ENCODE peak calls at places on chromosomes 12 and 14, in six cellular contexts. B is A549, K is HepG2, Q is K562, P is WTC11, J is H1. G is an unnamed sample.

GRCh38 chr12:45338272-45338671 is 122.4 kb downstream of the ANO6 start:
- DNase-seq in B (no peak), K (no peak), Q (no peak), P (no peak), J (no peak), G (no peak)

GRCh38 chr14:43005807-43006206 is 1399.1 kb downstream of the LRFN5 start:
- DNase-seq in B (no peak), K (no peak), Q (no peak), P (no peak), J (no peak), G (no peak)

GRCh38 chr12:116148844-116149243 is 128.6 kb downstream of the MED13L start:
- DNase-seq in B (no peak), K (no peak), Q (no peak), P (no peak), J (no peak), G (no peak)

GRCh38 chr12:14777271-14777670 is 26.0 kb downstream of the WBP11 start:
- DNase-seq in B (no peak), K (peak), Q (no peak), P (no peak), J (no peak), G (no peak)

GRCh38 chr14:69685217-69685616 is 73.8 kb downstream of the SUSD6 start:
- DNase-seq in B (no peak), K (no peak), Q (no peak), P (no peak), J (no peak), G (no peak)

GRCh38 chr14:58107947-58108552 is 44.0 kb downstream of the ARMH4 start:
- DNase-seq in B (peak), K (peak), Q (peak), P (peak), J (no peak), G (peak)

GRCh38 chr14:20477211-20477876 is 8.1 kb downstream of the PNP start:
- DNase-seq in B (no peak), K (no peak), Q (no peak), P (no peak), J (no peak), G (peak)

GRCh38 chr12:12608557-12608957 is 3.1 kb upstream of the CREBL2 start:
- DNase-seq in B (peak), K (peak), Q (no peak), P (no peak), J (no peak), G (no peak)

GRCh38 chr12:51244269-51244668 is 5.6 kb downstream of the DAZAP2 start:
- DNase-seq in B (no peak), K (no peak), Q (no peak), P (no peak), J (no peak), G (no peak)

DNA sequence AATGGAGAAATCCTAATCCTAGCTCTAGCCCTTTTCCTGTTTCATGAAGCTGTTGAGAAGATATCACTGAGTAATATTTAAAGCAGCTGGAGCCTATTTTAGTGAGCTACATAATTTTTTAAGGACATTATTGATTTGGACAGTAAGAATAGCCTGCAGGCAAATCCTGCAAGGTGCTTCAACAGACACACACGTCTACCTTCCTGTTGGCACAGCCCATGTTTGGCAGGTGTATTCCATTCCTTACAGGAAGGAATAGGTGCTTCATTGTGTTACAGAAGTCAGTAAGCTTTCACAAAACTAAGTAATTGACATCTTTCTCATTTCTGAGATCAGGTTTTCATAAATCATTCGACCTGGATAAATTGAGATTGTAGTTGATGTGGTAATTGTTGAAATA is 50.6 kb downstream of the FOXA1 start:
- DNase-seq in B (no peak), K (no peak), Q (no peak), P (no peak), J (no peak), G (no peak)
- TF ChIP-seq MAX in B (no peak), K (no peak), Q (no peak), P (no peak), J (no peak), G (no peak)

DNA sequence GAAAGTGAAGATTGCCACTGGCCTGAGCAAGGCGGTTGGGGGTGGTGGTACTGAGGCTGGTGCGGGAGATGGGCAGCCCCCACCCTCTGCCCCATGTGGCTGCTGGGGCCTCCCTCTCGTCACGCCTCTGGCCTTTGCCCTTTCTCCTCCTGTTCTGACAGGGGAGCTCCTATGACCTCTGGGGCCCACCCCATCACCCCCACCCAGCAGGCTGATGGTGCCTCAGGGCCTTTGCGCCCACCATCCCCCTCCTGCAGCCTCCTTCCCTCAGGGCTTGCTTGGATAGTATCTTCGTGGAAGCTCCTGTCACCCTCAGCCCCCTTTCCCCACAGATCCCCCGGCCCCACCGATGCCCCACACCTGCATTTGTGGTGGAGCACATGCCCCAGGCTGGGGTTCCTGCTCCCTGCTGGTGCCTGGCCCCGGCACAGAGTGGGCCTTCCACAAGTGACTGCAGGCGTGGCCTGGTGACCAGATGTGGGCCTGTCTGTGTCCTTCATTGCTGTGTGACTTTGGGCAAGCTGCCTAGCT is 55.6 kb downstream of the BEGAIN start:
- DNase-seq in B (no peak), K (no peak), Q (no peak), P (no peak), J (no peak), G (peak)
- TF ChIP-seq MAX in B (no peak), K (no peak), Q (no peak), P (no peak), J (no peak), G (no peak)

GRCh38 chr14:52923902-52924575 is 26.8 kb downstream of the FERMT2 start:
- DNase-seq in B (no peak), K (peak), Q (no peak), P (no peak), J (no peak), G (no peak)
- TF ChIP-seq MAX in B (no peak), K (no peak), Q (no peak), P (no peak), J (no peak), G (no peak)

GRCh38 chr12:104263026-104263425 is 40.5 kb upstream of the EID3 start:
- DNase-seq in B (no peak), K (no peak), Q (no peak), P (no peak), J (no peak), G (no peak)

GRCh38 chr12:104263580-104264358 is 39.8 kb upstream of the EID3 start:
- DNase-seq in B (no peak), K (no peak), Q (no peak), P (no peak), J (no peak), G (peak)

GRCh38 chr12:104257913-104258472 is 42.4 kb downstream of the TXNRD1 start:
- DNase-seq in B (no peak), K (no peak), Q (no peak), P (no peak), J (no peak), G (no peak)

DNA sequence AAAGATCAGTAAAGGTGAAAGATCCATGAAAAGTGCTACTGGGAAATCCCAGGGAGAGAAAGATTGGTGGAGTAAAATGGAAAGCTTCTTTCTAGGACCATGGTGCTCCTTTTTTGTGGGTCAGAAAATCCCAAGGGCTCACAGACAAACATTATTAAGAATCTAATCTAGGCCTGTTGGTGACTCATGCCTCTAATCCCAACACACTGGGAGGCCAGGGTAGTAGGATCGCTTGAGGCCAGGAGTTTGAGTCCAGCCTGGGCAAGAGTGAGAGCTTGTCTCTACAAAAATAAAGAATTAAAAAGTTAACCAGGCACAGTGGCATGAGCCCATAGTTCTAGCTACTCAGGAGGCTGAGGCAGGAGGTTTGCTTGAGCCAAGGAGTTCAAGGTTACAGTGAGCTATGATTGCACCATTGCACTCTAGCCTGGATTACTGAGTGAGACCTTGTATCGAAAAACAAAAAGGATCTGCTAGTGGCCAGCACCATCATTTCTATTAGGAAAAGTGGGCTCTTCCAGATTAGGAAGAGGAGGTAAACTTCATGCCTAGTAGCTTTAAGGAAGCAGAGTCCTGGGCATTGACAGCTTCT is 43.0 kb downstream of the TXNRD1 start:
- DNase-seq in B (no peak), K (no peak), Q (no peak), P (no peak), J (no peak), G (no peak)
- TF ChIP-seq MAX in B (no peak), K (no peak), Q (no peak), P (no peak), J (no peak), G (no peak)

DNA sequence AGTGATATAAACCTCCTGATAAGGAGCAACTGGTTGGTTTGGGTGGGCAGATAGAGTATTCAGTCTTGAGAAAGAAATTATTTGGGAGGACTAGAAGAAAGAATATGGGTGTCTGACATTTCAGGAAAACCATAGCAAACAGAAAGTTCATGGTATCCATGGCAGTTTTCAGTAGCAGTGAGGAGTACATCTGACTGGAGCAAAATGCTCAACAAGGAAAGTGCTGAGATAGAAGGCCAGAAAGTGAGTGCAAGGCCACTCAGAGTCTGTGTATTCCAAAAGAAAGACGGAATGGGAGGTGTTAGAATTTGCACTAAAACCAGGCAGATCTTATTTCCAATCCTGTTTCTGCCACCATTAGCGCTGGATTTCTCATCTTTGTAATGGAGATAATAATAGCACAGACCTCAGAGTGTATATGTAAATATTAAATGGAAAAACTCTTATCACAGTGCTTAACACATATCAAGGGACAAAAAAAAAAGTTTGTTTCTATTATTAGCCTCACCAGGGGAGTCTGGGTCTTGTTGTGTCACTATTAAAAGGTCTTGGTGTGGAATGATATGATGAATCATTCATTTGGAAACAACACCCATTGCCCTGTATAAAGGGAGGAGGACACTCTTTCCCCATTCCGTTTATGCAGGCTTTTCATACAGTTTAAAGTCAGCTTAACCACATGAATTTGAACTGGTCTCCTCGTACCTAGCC is 349.8 kb downstream of the IPO8 start:
- DNase-seq in B (no peak), K (no peak), Q (no peak), P (no peak), J (no peak), G (no peak)
- TF ChIP-seq MAX in B (no peak), K (no peak), Q (no peak), P (no peak), J (no peak), G (no peak)